ENCODE peak calls at places on chromosomes 7 and 10, in seven cellular contexts. One of them, this sample, is unnamed.

GRCh38 chr7:95700917-95701316 is 71.4 kb upstream of the DYNC1I1 start:
- DNase-seq in fibroblast of lung: no peak
- DNase-seq in IMR-90: no peak
- DNase-seq in cardiac muscle cell: no peak
- DNase-seq in GM06990: no peak
- DNase-seq in left ventricle myocardium inferior: no peak
- DNase-seq in endothelial cell of umbilical vein: no peak
- DNase-seq in this sample: no peak

GRCh38 chr10:63481815-63482421 is 16.1 kb upstream of the JMJD1C start:
- DNase-seq in GM06990: no peak
- DNase-seq in left ventricle myocardium inferior: no peak
- DNase-seq in fibroblast of lung: no peak
- DNase-seq in IMR-90: peak; percentile 30
- DNase-seq in cardiac muscle cell: peak; percentile 48
- DNase-seq in endothelial cell of umbilical vein: no peak
- DNase-seq in this sample: no peak

GRCh38 chr7:105364748-105365147 is 24.0 kb downstream of the SRPK2 start:
- DNase-seq in endothelial cell of umbilical vein: peak; percentile 38
- DNase-seq in IMR-90: no peak
- DNase-seq in cardiac muscle cell: no peak
- DNase-seq in fibroblast of lung: no peak
- DNase-seq in left ventricle myocardium inferior: no peak
- DNase-seq in GM06990: no peak
- DNase-seq in this sample: no peak

GRCh38 chr7:29289156-29290021 is 94.8 kb downstream of the CHN2 start:
- DNase-seq in endothelial cell of umbilical vein: no peak
- DNase-seq in fibroblast of lung: peak; percentile 73
- DNase-seq in GM06990: peak; percentile 44
- DNase-seq in IMR-90: no peak
- DNase-seq in cardiac muscle cell: peak; percentile 77
- DNase-seq in left ventricle myocardium inferior: peak; percentile 46
- DNase-seq in this sample: peak; percentile 36

GRCh38 chr7:111486472-111487142 is 75.7 kb downstream of the IMMP2L start:
- DNase-seq in endothelial cell of umbilical vein: peak; percentile 70
- DNase-seq in fibroblast of lung: peak; percentile 39
- DNase-seq in cardiac muscle cell: peak; percentile 77
- DNase-seq in left ventricle myocardium inferior: no peak
- DNase-seq in GM06990: peak; percentile 3
- DNase-seq in IMR-90: peak; percentile 67
- DNase-seq in this sample: peak; percentile 18

GRCh38 chr7:130136579-130137167 is 66.3 kb downstream of the KLHDC10 start:
- DNase-seq in fibroblast of lung: no peak
- DNase-seq in cardiac muscle cell: no peak
- DNase-seq in endothelial cell of umbilical vein: no peak
- DNase-seq in GM06990: no peak
- DNase-seq in left ventricle myocardium inferior: no peak
- DNase-seq in IMR-90: no peak
- DNase-seq in this sample: no peak

GRCh38 chr10:4527281-4527960 is 298.6 kb upstream of the AKR1E2 start:
- DNase-seq in GM06990: no peak
- DNase-seq in left ventricle myocardium inferior: no peak
- DNase-seq in cardiac muscle cell: no peak
- DNase-seq in fibroblast of lung: peak; percentile 73
- DNase-seq in endothelial cell of umbilical vein: no peak
- DNase-seq in IMR-90: peak; percentile 41
- DNase-seq in this sample: no peak

GRCh38 chr7:82204694-82205093 is 238.9 kb downstream of the CACNA2D1 start:
- DNase-seq in GM06990: no peak
- DNase-seq in IMR-90: peak; percentile 92
- DNase-seq in endothelial cell of umbilical vein: no peak
- DNase-seq in left ventricle myocardium inferior: peak; percentile 37
- DNase-seq in fibroblast of lung: peak; percentile 95
- DNase-seq in cardiac muscle cell: peak; percentile 72
- DNase-seq in this sample: peak; percentile 15

GRCh38 chr7:37758467-37758866 is 74.9 kb downstream of the GPR141 start:
- DNase-seq in left ventricle myocardium inferior: no peak
- DNase-seq in GM06990: no peak
- DNase-seq in endothelial cell of umbilical vein: no peak
- DNase-seq in cardiac muscle cell: no peak
- DNase-seq in fibroblast of lung: no peak
- DNase-seq in IMR-90: no peak
- DNase-seq in this sample: no peak

GRCh38 chr10:71216751-71217265 is 4.4 kb downstream of the UNC5B start:
- DNase-seq in endothelial cell of umbilical vein: no peak
- DNase-seq in cardiac muscle cell: no peak
- DNase-seq in left ventricle myocardium inferior: no peak
- DNase-seq in GM06990: no peak
- DNase-seq in fibroblast of lung: no peak
- DNase-seq in IMR-90: no peak
- DNase-seq in this sample: no peak

GRCh38 chr10:13184726-13185514 is 23.6 kb downstream of the MCM10 start:
- DNase-seq in cardiac muscle cell: no peak
- DNase-seq in endothelial cell of umbilical vein: no peak
- DNase-seq in GM06990: no peak
- DNase-seq in IMR-90: no peak
- DNase-seq in left ventricle myocardium inferior: no peak
- DNase-seq in fibroblast of lung: no peak
- DNase-seq in this sample: peak; percentile 96

GRCh38 chr7:22445140-22445722 is 54.8 kb downstream of the STEAP1B start:
- DNase-seq in cardiac muscle cell: peak; percentile 50
- DNase-seq in fibroblast of lung: no peak
- DNase-seq in IMR-90: peak; percentile 8
- DNase-seq in GM06990: peak; percentile 78
- DNase-seq in left ventricle myocardium inferior: peak; percentile 86
- DNase-seq in endothelial cell of umbilical vein: peak; percentile 99
- DNase-seq in this sample: peak; percentile 59

GRCh38 chr7:33457041-33457440 is 327.7 kb downstream of the BBS9 start:
- DNase-seq in cardiac muscle cell: no peak
- DNase-seq in left ventricle myocardium inferior: no peak
- DNase-seq in GM06990: no peak
- DNase-seq in fibroblast of lung: peak; percentile 73
- DNase-seq in IMR-90: no peak
- DNase-seq in endothelial cell of umbilical vein: no peak
- DNase-seq in this sample: no peak

GRCh38 chr10:106571216-106571954 is 593.1 kb downstream of the SORCS1 start:
- DNase-seq in GM06990: no peak
- DNase-seq in fibroblast of lung: peak; percentile 35
- DNase-seq in IMR-90: peak; percentile 61
- DNase-seq in cardiac muscle cell: peak; percentile 73
- DNase-seq in left ventricle myocardium inferior: no peak
- DNase-seq in endothelial cell of umbilical vein: no peak
- DNase-seq in this sample: peak; percentile 9

GRCh38 chr10:113751116-113751728 is at the start of gene PLEKHS1:
- DNase-seq in GM06990: no peak
- DNase-seq in left ventricle myocardium inferior: no peak
- DNase-seq in fibroblast of lung: peak; percentile 9
- DNase-seq in IMR-90: no peak
- DNase-seq in cardiac muscle cell: no peak
- DNase-seq in endothelial cell of umbilical vein: no peak
- DNase-seq in this sample: no peak

GRCh38 chr7:112550468-112551060 is 69.8 kb downstream of the LSMEM1 start:
- DNase-seq in GM06990: peak; percentile 16
- DNase-seq in endothelial cell of umbilical vein: peak; percentile 69
- DNase-seq in IMR-90: peak; percentile 71
- DNase-seq in cardiac muscle cell: peak; percentile 80
- DNase-seq in left ventricle myocardium inferior: no peak
- DNase-seq in fibroblast of lung: peak; percentile 52
- DNase-seq in this sample: no peak

GRCh38 chr10:128047337-128047736 is 78.9 kb downstream of the MKI67 start:
- DNase-seq in GM06990: peak; percentile 70
- DNase-seq in endothelial cell of umbilical vein: peak; percentile 80
- DNase-seq in IMR-90: no peak
- DNase-seq in left ventricle myocardium inferior: peak; percentile 71
- DNase-seq in fibroblast of lung: peak; percentile 56
- DNase-seq in cardiac muscle cell: peak; percentile 78
- DNase-seq in this sample: peak; percentile 90

GRCh38 chr10:69881202-69881601 is 79.5 kb downstream of the COL13A1 start:
- DNase-seq in left ventricle myocardium inferior: no peak
- DNase-seq in GM06990: no peak
- DNase-seq in fibroblast of lung: no peak
- DNase-seq in cardiac muscle cell: no peak
- DNase-seq in endothelial cell of umbilical vein: no peak
- DNase-seq in IMR-90: no peak
- DNase-seq in this sample: no peak

GRCh38 chr10:69884686-69885085 is 83.0 kb downstream of the COL13A1 start:
- DNase-seq in GM06990: no peak
- DNase-seq in fibroblast of lung: no peak
- DNase-seq in endothelial cell of umbilical vein: no peak
- DNase-seq in IMR-90: no peak
- DNase-seq in cardiac muscle cell: peak; percentile 32
- DNase-seq in left ventricle myocardium inferior: no peak
- DNase-seq in this sample: no peak

GRCh38 chr10:69883680-69884375 is 82.1 kb downstream of the COL13A1 start:
- DNase-seq in IMR-90: no peak
- DNase-seq in left ventricle myocardium inferior: no peak
- DNase-seq in GM06990: no peak
- DNase-seq in cardiac muscle cell: no peak
- DNase-seq in fibroblast of lung: no peak
- DNase-seq in endothelial cell of umbilical vein: no peak
- DNase-seq in this sample: no peak

GRCh38 chr10:69885379-69886156 is 83.9 kb downstream of the COL13A1 start:
- DNase-seq in endothelial cell of umbilical vein: no peak
- DNase-seq in cardiac muscle cell: no peak
- DNase-seq in GM06990: no peak
- DNase-seq in fibroblast of lung: no peak
- DNase-seq in IMR-90: peak; percentile 15
- DNase-seq in left ventricle myocardium inferior: no peak
- DNase-seq in this sample: peak; percentile 32

GRCh38 chr10:69883256-69883655 is 81.5 kb downstream of the COL13A1 start:
- DNase-seq in left ventricle myocardium inferior: no peak
- DNase-seq in cardiac muscle cell: no peak
- DNase-seq in IMR-90: no peak
- DNase-seq in GM06990: no peak
- DNase-seq in fibroblast of lung: no peak
- DNase-seq in endothelial cell of umbilical vein: no peak
- DNase-seq in this sample: peak; percentile 66
- TF ChIP-seq CTCF in left ventricle myocardium inferior: no peak
- TF ChIP-seq CTCF in cardiac muscle cell: no peak
- TF ChIP-seq CTCF in IMR-90: no peak
- TF ChIP-seq CTCF in GM06990: no peak
- TF ChIP-seq CTCF in fibroblast of lung: no peak
- TF ChIP-seq CTCF in endothelial cell of umbilical vein: no peak
- TF ChIP-seq CTCF in this sample: peak; percentile 91

DNA sequence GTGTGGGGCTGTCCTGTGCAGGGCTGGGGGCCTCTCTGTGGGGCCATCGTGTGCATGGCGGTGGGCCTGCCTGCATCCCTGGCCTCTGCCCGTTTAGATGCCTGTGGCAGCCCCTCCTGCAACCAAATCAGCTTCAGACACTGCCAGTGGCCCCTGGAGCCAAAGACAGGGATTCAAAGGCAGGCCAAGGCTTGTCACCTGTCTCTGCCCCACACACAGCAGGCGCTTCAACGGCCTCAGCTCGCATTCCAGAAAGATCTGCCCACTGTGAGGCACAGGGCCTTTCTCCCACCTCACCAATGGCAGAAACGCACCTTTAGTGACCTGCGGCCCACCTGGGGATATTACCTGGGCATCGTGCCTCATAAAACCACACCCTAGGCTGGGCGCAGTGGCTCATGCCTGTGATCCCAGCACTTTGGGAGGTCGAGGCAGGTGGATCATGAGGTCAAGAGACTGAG is 46.0 kb downstream of the INSIG1 start:
- DNase-seq in fibroblast of lung: no peak
- DNase-seq in endothelial cell of umbilical vein: no peak
- DNase-seq in IMR-90: no peak
- DNase-seq in cardiac muscle cell: no peak
- DNase-seq in left ventricle myocardium inferior: no peak
- DNase-seq in GM06990: no peak
- DNase-seq in this sample: no peak
- H3K27me3 ChIP-seq in fibroblast of lung: no peaks in the 10 kb centered on the region
- H3K27me3 ChIP-seq in endothelial cell of umbilical vein: peaks cover 3% of the 10 kb centered on the region
- H3K27me3 ChIP-seq in IMR-90: peaks cover 7% of the 10 kb centered on the region
- H3K27me3 ChIP-seq in cardiac muscle cell: peaks cover 16% of the 10 kb centered on the region
- H3K27me3 ChIP-seq in left ventricle myocardium inferior: peaks cover 62% of the 10 kb centered on the region
- H3K27me3 ChIP-seq in GM06990: no peaks in the 10 kb centered on the region
- H3K27me3 ChIP-seq in this sample: no peaks in the 10 kb centered on the region

DNA sequence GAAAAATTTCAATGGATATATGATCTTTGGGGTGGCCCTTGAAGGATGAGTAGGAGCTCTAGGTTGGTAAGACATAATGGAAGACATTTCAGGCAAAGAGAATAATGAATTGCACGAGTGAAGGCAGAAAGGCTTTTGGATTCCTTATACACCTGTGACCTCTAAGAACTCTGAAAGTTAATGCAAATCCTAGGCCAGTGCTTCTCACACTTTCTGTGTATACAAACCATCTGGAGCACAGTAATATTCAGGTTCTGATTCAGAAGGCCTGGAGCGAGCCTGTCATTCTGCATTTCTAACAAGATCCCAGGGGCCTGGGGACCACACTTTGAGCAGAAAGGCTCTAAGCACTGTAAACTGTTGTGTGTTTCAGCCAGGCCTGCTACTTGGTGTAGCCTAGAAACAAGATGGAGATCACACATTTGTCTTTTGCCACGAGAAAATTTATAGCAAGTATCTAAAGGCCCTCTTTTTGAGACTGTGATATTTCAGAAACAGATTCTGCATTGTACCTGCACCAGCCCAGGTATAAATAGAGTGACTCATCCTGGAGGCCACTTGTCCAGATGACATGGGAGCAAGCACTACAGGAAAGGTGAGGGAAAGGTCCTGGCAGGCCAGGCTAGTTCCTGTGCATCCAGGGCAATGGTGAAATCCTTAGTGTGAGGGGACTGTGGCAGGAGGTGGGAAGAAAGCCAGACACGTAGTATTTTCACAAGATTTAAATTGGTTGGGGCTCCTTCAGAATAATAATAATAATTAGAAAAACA is 24.4 kb downstream of the MRPS33 start:
- DNase-seq in fibroblast of lung: no peak
- DNase-seq in IMR-90: no peak
- DNase-seq in endothelial cell of umbilical vein: no peak
- DNase-seq in left ventricle myocardium inferior: no peak
- DNase-seq in GM06990: no peak
- DNase-seq in cardiac muscle cell: no peak
- DNase-seq in this sample: no peak
- TF ChIP-seq CTCF in fibroblast of lung: no peak
- TF ChIP-seq CTCF in IMR-90: no peak
- TF ChIP-seq CTCF in endothelial cell of umbilical vein: no peak
- TF ChIP-seq CTCF in left ventricle myocardium inferior: no peak
- TF ChIP-seq CTCF in GM06990: no peak
- TF ChIP-seq CTCF in cardiac muscle cell: no peak
- TF ChIP-seq CTCF in this sample: no peak

DNA sequence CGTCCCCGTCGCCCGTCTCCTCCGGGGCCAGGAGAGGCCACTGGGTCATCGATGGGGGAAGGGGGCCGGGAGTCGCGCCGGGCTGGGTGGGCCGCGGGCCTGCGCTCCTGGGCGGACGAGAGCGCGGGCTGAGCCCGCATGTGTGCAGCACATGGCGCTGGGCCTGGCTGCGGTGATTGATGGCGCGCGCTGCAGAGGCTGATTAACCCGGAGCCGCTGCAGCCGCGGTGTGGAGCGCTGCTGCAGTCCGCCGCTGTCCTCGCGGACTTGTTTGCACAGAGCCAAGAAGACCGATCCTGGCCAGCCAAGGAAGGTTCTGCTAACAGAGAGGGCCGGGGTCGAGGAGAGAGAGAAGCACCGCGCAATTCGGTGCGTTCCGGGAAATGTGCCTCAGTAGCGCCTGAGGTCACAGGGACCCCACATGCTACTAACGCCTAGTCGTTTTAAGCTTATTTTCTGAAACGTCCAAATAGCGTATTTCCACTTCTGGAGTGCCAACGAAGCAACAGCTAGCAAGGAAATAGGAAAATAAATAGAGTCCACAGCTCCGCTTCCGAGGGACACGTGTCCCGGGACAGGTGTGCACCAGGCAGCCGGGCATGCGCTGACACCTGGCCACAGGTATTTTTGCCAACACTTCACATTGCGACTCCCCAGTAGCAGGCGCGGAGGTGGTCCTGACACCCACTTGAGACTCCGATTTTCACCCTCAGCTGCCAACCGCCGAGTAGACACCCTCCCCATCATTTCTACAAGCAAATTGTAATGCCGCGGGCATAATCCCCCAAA is 6.2 kb downstream of the MNX1 start:
- DNase-seq in fibroblast of lung: peak; percentile 42
- DNase-seq in cardiac muscle cell: peak; percentile 49
- DNase-seq in left ventricle myocardium inferior: no peak
- DNase-seq in endothelial cell of umbilical vein: peak; percentile 39
- DNase-seq in IMR-90: peak; percentile 13
- DNase-seq in GM06990: no peak
- DNase-seq in this sample: no peak
- H3K27me3 ChIP-seq in fibroblast of lung: peaks cover 71% of the 10 kb centered on the region
- H3K27me3 ChIP-seq in cardiac muscle cell: peaks cover 100% of the 10 kb centered on the region
- H3K27me3 ChIP-seq in left ventricle myocardium inferior: peaks cover 100% of the 10 kb centered on the region
- H3K27me3 ChIP-seq in endothelial cell of umbilical vein: peaks cover 98% of the 10 kb centered on the region
- H3K27me3 ChIP-seq in IMR-90: peaks cover 98% of the 10 kb centered on the region
- H3K27me3 ChIP-seq in GM06990: no peaks in the 10 kb centered on the region
- H3K27me3 ChIP-seq in this sample: peaks cover 69% of the 10 kb centered on the region

This sample was measured in thyroid gland.